ENCODE peak calls at places on chromosome 7, in four cellular contexts. M, C, S and Y are unnamed samples.

GRCh38 chr7:98840604-98841508 is 29.0 kb downstream of the TMEM130 start:
- DNase-seq in M (no peak), C (no peak), S (peak; percentile 37), Y (no peak)

GRCh38 chr7:22853674-22854157 is 31.1 kb upstream of the TOMM7 start:
- DNase-seq in M (peak; percentile 70), C (no peak), S (no peak), Y (no peak)

GRCh38 chr7:55366461-55367138 is 1.5 kb downstream of the LANCL2 start:
- DNase-seq in M (peak; percentile 57), C (no peak), S (no peak), Y (no peak)

GRCh38 chr7:45400680-45401079 is 173.5 kb upstream of the ADCY1 start:
- DNase-seq in M (no peak), C (no peak), S (no peak), Y (no peak)

GRCh38 chr7:106485031-106485551 is 175.9 kb downstream of the CCDC71L start:
- DNase-seq in M (no peak), C (no peak), S (no peak), Y (peak; percentile 92)

GRCh38 chr7:2196381-2197378 is 36.1 kb downstream of the MAD1L1 start:
- DNase-seq in M (no peak), C (no peak), S (no peak), Y (no peak)

GRCh38 chr7:1530946-1531262 is 402 bp downstream of the MAFK start:
- DNase-seq in M (no peak), C (no peak), S (no peak), Y (no peak)

GRCh38 chr7:1895664-1896515 is 225.8 kb downstream of the ELFN1 start:
- DNase-seq in M (no peak), C (peak; percentile 57), S (no peak), Y (no peak)

GRCh38 chr7:27064169-27064568 is 31.6 kb downstream of the HOXA1 start:
- DNase-seq in M (no peak), C (no peak), S (no peak), Y (no peak)

GRCh38 chr7:27111753-27112277 is 9.3 kb upstream of the HOXA2 start:
- DNase-seq in M (no peak), C (no peak), S (no peak), Y (no peak)

GRCh38 chr7:50952544-50952943 is 169.8 kb upstream of the GRB10 start:
- DNase-seq in M (no peak), C (no peak), S (no peak), Y (no peak)

GRCh38 chr7:102129636-102130370 is 156.9 kb upstream of the SH2B2 start:
- DNase-seq in M (no peak), C (no peak), S (no peak), Y (no peak)

GRCh38 chr7:55255501-55256445 is 109.4 kb upstream of the LANCL2 start:
- DNase-seq in M (peak; percentile 85), C (peak; percentile 71), S (peak; percentile 14), Y (no peak)

GRCh38 chr7:79454325-79454960 is 976 bp upstream of the MAGI2 start:
- DNase-seq in M (peak; percentile 52), C (peak; percentile 28), S (no peak), Y (no peak)

GRCh38 chr7:123154231-123154860 is 45.4 kb downstream of the SLC13A1 start:
- DNase-seq in M (peak; percentile 84), C (peak; percentile 72), S (peak; percentile 20), Y (peak; percentile 51)

GRCh38 chr7:20647908-20648776 is 32.7 kb downstream of the ABCB5 start:
- DNase-seq in M (peak; percentile 86), C (no peak), S (no peak), Y (no peak)

GRCh38 chr7:44050121-44050914 is 5.8 kb downstream of the DBNL start:
- DNase-seq in M (no peak), C (no peak), S (no peak), Y (no peak)

GRCh38 chr7:139798221-139798620 is 20.4 kb upstream of the HIPK2 start:
- DNase-seq in M (peak; percentile 15), C (no peak), S (no peak), Y (no peak)

GRCh38 chr7:149529136-149529718 is 31.6 kb upstream of the ZNF746 start:
- DNase-seq in M (peak; percentile 41), C (no peak), S (no peak), Y (no peak)

DNA sequence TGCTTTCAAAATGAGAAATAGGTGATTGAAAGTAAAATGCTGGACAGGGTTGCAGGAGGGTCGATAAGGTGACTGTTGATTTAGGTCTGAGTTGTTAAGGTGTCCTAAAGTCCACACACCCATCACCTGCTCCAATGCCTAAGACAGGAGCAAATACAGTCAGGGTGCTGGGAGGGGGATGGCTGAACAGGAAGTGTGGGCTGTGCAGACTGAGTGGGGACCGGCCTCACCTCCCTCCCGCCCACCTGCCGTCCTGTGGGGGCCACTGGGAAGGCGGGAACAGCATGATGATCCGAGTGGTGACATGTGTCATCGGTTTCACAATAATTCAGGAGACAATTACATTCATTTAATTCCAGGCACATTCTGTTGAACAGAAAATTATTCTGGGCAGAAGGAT is 260.8 kb downstream of the DNAJB6 start:
- DNase-seq in M (no peak), C (no peak), S (no peak), Y (no peak)
- H3K4me3 ChIP-seq in M (no peak overlapping the region), C (no peak overlapping the region), S (no peak overlapping the region), Y (no peak overlapping the region)

GRCh38 chr7:128940494-128941322 is 3.0 kb downstream of the IRF5 start:
- DNase-seq in M (no peak), C (peak; percentile 45), S (no peak), Y (no peak)
- H3K4me3 ChIP-seq in M (no peak overlapping the region), C (peak overlapping the region; percentile 58), S (no peak overlapping the region), Y (no peak overlapping the region)

DNA sequence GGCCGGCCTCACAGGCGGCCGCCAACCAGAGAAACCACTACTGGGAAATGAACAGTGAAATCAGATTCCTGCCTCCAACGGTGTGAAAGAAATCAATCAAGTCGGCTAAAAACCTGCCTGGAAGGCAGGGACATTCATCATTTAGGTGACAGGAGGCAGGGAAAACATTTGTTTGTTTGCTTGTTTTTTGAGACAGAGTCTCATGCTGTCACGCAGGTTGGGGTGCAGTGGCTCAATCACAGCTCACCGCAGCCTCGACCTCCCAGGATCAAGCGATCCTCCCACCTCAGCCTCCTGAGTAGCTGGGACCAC is 30.5 kb downstream of the AP5Z1 start:
- DNase-seq in M (no peak), C (no peak), S (no peak), Y (no peak)
- H3K4me3 ChIP-seq in M (no peak overlapping the region), C (no peak overlapping the region), S (no peak overlapping the region), Y (no peak overlapping the region)

GRCh38 chr7:151349507-151349853 is 7.9 kb downstream of the NUB1 start:
- DNase-seq in M (no peak), C (no peak), S (no peak), Y (no peak)
- H3K4me3 ChIP-seq in M (no peak overlapping the region), C (no peak overlapping the region), S (no peak overlapping the region), Y (peak overlapping the region; percentile 49)

DNA sequence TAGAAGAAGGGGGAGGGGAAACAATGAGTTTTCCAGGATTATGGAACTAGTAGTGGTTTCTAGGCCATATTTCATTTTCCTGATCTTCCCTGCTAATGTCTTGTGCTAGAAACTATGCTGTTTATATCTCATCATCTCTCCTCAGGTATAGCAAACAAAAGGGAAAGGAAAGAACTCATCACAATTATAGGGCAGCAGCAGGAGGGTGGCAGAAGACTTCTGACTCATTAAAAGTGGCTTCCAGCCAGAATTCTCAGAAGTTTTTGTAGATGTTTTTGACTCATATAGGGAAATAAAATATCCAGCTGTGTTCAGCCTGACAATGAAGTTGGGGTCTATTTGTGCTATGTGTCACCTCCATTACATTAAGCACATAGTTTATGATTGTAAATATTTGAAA is 6.5 kb downstream of the AHR start:
- DNase-seq in M (no peak), C (no peak), S (peak; percentile 71), Y (no peak)
- H3K4me3 ChIP-seq in M (no peak overlapping the region), C (no peak overlapping the region), S (no peak overlapping the region), Y (no peak overlapping the region)

GRCh38 chr7:158975526-158976467 is 119.4 kb downstream of the DYNC2I1 start:
- DNase-seq in M (no peak), C (no peak), S (peak; percentile 3), Y (no peak)
- H3K4me3 ChIP-seq in M (no peak overlapping the region), C (no peak overlapping the region), S (no peak overlapping the region), Y (no peak overlapping the region)

DNA sequence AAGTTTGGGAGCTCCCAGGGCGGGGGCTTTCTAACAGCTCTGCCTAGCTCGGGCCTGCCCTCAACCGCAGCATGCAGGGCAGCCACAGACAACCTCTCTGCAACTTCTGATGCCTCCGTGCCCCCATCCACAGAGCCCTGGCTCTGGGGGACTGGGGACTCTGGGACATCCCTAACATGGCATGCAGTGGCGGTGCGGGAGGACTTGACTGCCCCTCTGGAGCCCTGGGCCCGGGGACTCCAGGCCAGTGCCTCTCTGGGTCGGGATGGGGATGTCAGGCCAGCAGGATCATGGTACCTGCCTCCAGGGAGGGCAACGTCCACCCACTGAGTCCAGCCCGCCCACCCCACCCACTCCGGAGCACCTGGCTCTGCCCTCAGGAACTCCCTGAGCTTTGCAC is 520 bp upstream of the AQP1 start:
- DNase-seq in M (no peak), C (no peak), S (no peak), Y (no peak)
- H3K4me3 ChIP-seq in M (no peak overlapping the region), C (peak overlapping the region; percentile 60), S (no peak overlapping the region), Y (no peak overlapping the region)

GRCh38 chr7:126657599-126658358 is 595.0 kb downstream of the GRM8 start:
- DNase-seq in M (no peak), C (no peak), S (no peak), Y (no peak)
- H3K4me3 ChIP-seq in M (no peak overlapping the region), C (no peak overlapping the region), S (no peak overlapping the region), Y (no peak overlapping the region)